ENCODE peak calls at places on chromosomes 6 and 20, in ten cellular contexts. One of them, this sample, is unnamed.

GRCh38 chr20:13677241-13677640 is 38.5 kb upstream of the TASP1 start:
- DNase-seq in fibroblast of mammary gland: no peak
- DNase-seq in T47D: no peak
- DNase-seq in Caco-2: no peak
- DNase-seq in M059J: no peak
- DNase-seq in NCI-H2081: no peak
- DNase-seq in heart right ventricle: no peak
- DNase-seq in body of pancreas: no peak
- DNase-seq in psoas muscle: no peak
- DNase-seq in D721Med: no peak
- DNase-seq in this sample: no peak

GRCh38 chr6:42960243-42961019 is at the start of gene GNMT:
- DNase-seq in fibroblast of mammary gland: no peak
- DNase-seq in T47D: peak
- DNase-seq in Caco-2: peak
- DNase-seq in M059J: peak
- DNase-seq in NCI-H2081: peak
- DNase-seq in heart right ventricle: peak
- DNase-seq in body of pancreas: peak
- DNase-seq in psoas muscle: peak
- DNase-seq in D721Med: no peak
- DNase-seq in this sample: peak

GRCh38 chr6:1122083-1122482 is 189.8 kb upstream of the FOXQ1 start:
- DNase-seq in fibroblast of mammary gland: no peak
- DNase-seq in T47D: no peak
- DNase-seq in Caco-2: no peak
- DNase-seq in M059J: no peak
- DNase-seq in NCI-H2081: no peak
- DNase-seq in heart right ventricle: no peak
- DNase-seq in body of pancreas: no peak
- DNase-seq in psoas muscle: no peak
- DNase-seq in D721Med: no peak
- DNase-seq in this sample: no peak

GRCh38 chr20:55714082-55714481 is 291.2 kb downstream of the CBLN4 start:
- DNase-seq in fibroblast of mammary gland: no peak
- DNase-seq in T47D: no peak
- DNase-seq in Caco-2: no peak
- DNase-seq in M059J: no peak
- DNase-seq in NCI-H2081: no peak
- DNase-seq in heart right ventricle: no peak
- DNase-seq in body of pancreas: no peak
- DNase-seq in psoas muscle: no peak
- DNase-seq in D721Med: no peak
- DNase-seq in this sample: no peak

GRCh38 chr20:10984899-10985298 is 311.1 kb upstream of the JAG1 start:
- DNase-seq in fibroblast of mammary gland: no peak
- DNase-seq in T47D: no peak
- DNase-seq in Caco-2: no peak
- DNase-seq in M059J: no peak
- DNase-seq in NCI-H2081: no peak
- DNase-seq in heart right ventricle: no peak
- DNase-seq in body of pancreas: no peak
- DNase-seq in psoas muscle: no peak
- DNase-seq in D721Med: no peak
- DNase-seq in this sample: no peak

GRCh38 chr6:144986271-144986670 is 701.1 kb downstream of the UTRN start:
- DNase-seq in fibroblast of mammary gland: no peak
- DNase-seq in T47D: no peak
- DNase-seq in Caco-2: no peak
- DNase-seq in M059J: no peak
- DNase-seq in NCI-H2081: no peak
- DNase-seq in heart right ventricle: no peak
- DNase-seq in body of pancreas: no peak
- DNase-seq in psoas muscle: no peak
- DNase-seq in D721Med: no peak
- DNase-seq in this sample: no peak

GRCh38 chr6:151497935-151498726 is 4.3 kb downstream of the CCDC170 start:
- DNase-seq in fibroblast of mammary gland: peak
- DNase-seq in T47D: no peak
- DNase-seq in Caco-2: no peak
- DNase-seq in M059J: no peak
- DNase-seq in NCI-H2081: no peak
- DNase-seq in heart right ventricle: no peak
- DNase-seq in body of pancreas: no peak
- DNase-seq in psoas muscle: no peak
- DNase-seq in D721Med: no peak
- DNase-seq in this sample: no peak

GRCh38 chr20:21234816-21235215 is 68.3 kb upstream of the XRN2 start:
- DNase-seq in fibroblast of mammary gland: no peak
- DNase-seq in T47D: no peak
- DNase-seq in Caco-2: no peak
- DNase-seq in M059J: no peak
- DNase-seq in NCI-H2081: peak
- DNase-seq in heart right ventricle: no peak
- DNase-seq in body of pancreas: no peak
- DNase-seq in psoas muscle: no peak
- DNase-seq in D721Med: no peak
- DNase-seq in this sample: no peak

GRCh38 chr6:169953686-169954085 is 202.3 kb downstream of the ERMARD start:
- DNase-seq in fibroblast of mammary gland: no peak
- DNase-seq in T47D: no peak
- DNase-seq in Caco-2: no peak
- DNase-seq in M059J: no peak
- DNase-seq in NCI-H2081: no peak
- DNase-seq in heart right ventricle: no peak
- DNase-seq in body of pancreas: no peak
- DNase-seq in psoas muscle: no peak
- DNase-seq in D721Med: no peak
- DNase-seq in this sample: no peak

GRCh38 chr6:90274481-90275030 is 22.1 kb downstream of the BACH2 start:
- DNase-seq in fibroblast of mammary gland: no peak
- DNase-seq in T47D: no peak
- DNase-seq in Caco-2: no peak
- DNase-seq in M059J: no peak
- DNase-seq in NCI-H2081: no peak
- DNase-seq in heart right ventricle: no peak
- DNase-seq in body of pancreas: no peak
- DNase-seq in psoas muscle: no peak
- DNase-seq in D721Med: no peak
- DNase-seq in this sample: peak

GRCh38 chr6:27512525-27512924 is 39.6 kb upstream of the ZNF184 start:
- DNase-seq in fibroblast of mammary gland: no peak
- DNase-seq in T47D: no peak
- DNase-seq in Caco-2: no peak
- DNase-seq in M059J: no peak
- DNase-seq in NCI-H2081: no peak
- DNase-seq in heart right ventricle: no peak
- DNase-seq in body of pancreas: no peak
- DNase-seq in psoas muscle: no peak
- DNase-seq in D721Med: no peak
- DNase-seq in this sample: no peak

GRCh38 chr6:101110814-101111213 is 229.7 kb upstream of the ASCC3 start:
- DNase-seq in fibroblast of mammary gland: peak
- DNase-seq in T47D: no peak
- DNase-seq in Caco-2: no peak
- DNase-seq in M059J: no peak
- DNase-seq in NCI-H2081: no peak
- DNase-seq in heart right ventricle: no peak
- DNase-seq in body of pancreas: no peak
- DNase-seq in psoas muscle: no peak
- DNase-seq in D721Med: no peak
- DNase-seq in this sample: no peak

GRCh38 chr20:9051508-9051907 is 17.4 kb upstream of the PLCB4 start:
- DNase-seq in fibroblast of mammary gland: peak
- DNase-seq in T47D: no peak
- DNase-seq in Caco-2: no peak
- DNase-seq in M059J: peak
- DNase-seq in NCI-H2081: no peak
- DNase-seq in heart right ventricle: no peak
- DNase-seq in body of pancreas: no peak
- DNase-seq in psoas muscle: no peak
- DNase-seq in D721Med: no peak
- DNase-seq in this sample: no peak

GRCh38 chr6:39625209-39625608 is 100.0 kb downstream of the KIF6 start:
- DNase-seq in fibroblast of mammary gland: no peak
- DNase-seq in T47D: no peak
- DNase-seq in Caco-2: no peak
- DNase-seq in M059J: no peak
- DNase-seq in NCI-H2081: no peak
- DNase-seq in heart right ventricle: no peak
- DNase-seq in body of pancreas: no peak
- DNase-seq in psoas muscle: no peak
- DNase-seq in D721Med: no peak
- DNase-seq in this sample: no peak

GRCh38 chr20:33251496-33251895 is 15.7 kb downstream of the BPIFA1 start:
- DNase-seq in fibroblast of mammary gland: no peak
- DNase-seq in T47D: no peak
- DNase-seq in Caco-2: no peak
- DNase-seq in M059J: no peak
- DNase-seq in NCI-H2081: peak
- DNase-seq in heart right ventricle: no peak
- DNase-seq in body of pancreas: no peak
- DNase-seq in psoas muscle: no peak
- DNase-seq in D721Med: no peak
- DNase-seq in this sample: no peak

GRCh38 chr6:158377866-158378265 is 65.6 kb downstream of the TULP4 start:
- DNase-seq in fibroblast of mammary gland: peak
- DNase-seq in T47D: no peak
- DNase-seq in Caco-2: no peak
- DNase-seq in M059J: peak
- DNase-seq in NCI-H2081: no peak
- DNase-seq in heart right ventricle: no peak
- DNase-seq in body of pancreas: no peak
- DNase-seq in psoas muscle: no peak
- DNase-seq in D721Med: no peak
- DNase-seq in this sample: no peak

GRCh38 chr6:158819213-158819976 is at the start of gene EZR:
- DNase-seq in fibroblast of mammary gland: peak
- DNase-seq in T47D: peak
- DNase-seq in Caco-2: peak
- DNase-seq in M059J: peak
- DNase-seq in NCI-H2081: peak
- DNase-seq in heart right ventricle: peak
- DNase-seq in body of pancreas: peak
- DNase-seq in psoas muscle: peak
- DNase-seq in D721Med: peak
- DNase-seq in this sample: peak

GRCh38 chr20:14801591-14802325 is 464.3 kb upstream of the FLRT3 start:
- DNase-seq in fibroblast of mammary gland: no peak
- DNase-seq in T47D: no peak
- DNase-seq in Caco-2: no peak
- DNase-seq in M059J: no peak
- DNase-seq in NCI-H2081: no peak
- DNase-seq in heart right ventricle: no peak
- DNase-seq in body of pancreas: no peak
- DNase-seq in psoas muscle: no peak
- DNase-seq in D721Med: no peak
- DNase-seq in this sample: no peak

GRCh38 chr6:139013185-139013800 is 15.3 kb upstream of the ABRACL start:
- DNase-seq in fibroblast of mammary gland: no peak
- DNase-seq in T47D: no peak
- DNase-seq in Caco-2: no peak
- DNase-seq in M059J: no peak
- DNase-seq in NCI-H2081: no peak
- DNase-seq in heart right ventricle: no peak
- DNase-seq in body of pancreas: no peak
- DNase-seq in psoas muscle: no peak
- DNase-seq in D721Med: no peak
- DNase-seq in this sample: no peak

GRCh38 chr6:111480988-111481830 is 1.8 kb downstream of the REV3L start:
- DNase-seq in fibroblast of mammary gland: peak
- DNase-seq in T47D: no peak
- DNase-seq in Caco-2: no peak
- DNase-seq in M059J: no peak
- DNase-seq in NCI-H2081: peak
- DNase-seq in heart right ventricle: no peak
- DNase-seq in body of pancreas: no peak
- DNase-seq in psoas muscle: no peak
- DNase-seq in D721Med: no peak
- DNase-seq in this sample: no peak

GRCh38 chr20:56656632-56657031 is 27.5 kb downstream of the TFAP2C start:
- DNase-seq in fibroblast of mammary gland: peak
- DNase-seq in T47D: no peak
- DNase-seq in Caco-2: no peak
- DNase-seq in M059J: no peak
- DNase-seq in NCI-H2081: no peak
- DNase-seq in heart right ventricle: no peak
- DNase-seq in body of pancreas: no peak
- DNase-seq in psoas muscle: no peak
- DNase-seq in D721Med: no peak
- DNase-seq in this sample: no peak

GRCh38 chr6:162736933-162737332 is 9.2 kb downstream of the PACRG start:
- DNase-seq in fibroblast of mammary gland: no peak
- DNase-seq in T47D: no peak
- DNase-seq in Caco-2: no peak
- DNase-seq in M059J: no peak
- DNase-seq in NCI-H2081: no peak
- DNase-seq in heart right ventricle: no peak
- DNase-seq in body of pancreas: no peak
- DNase-seq in psoas muscle: no peak
- DNase-seq in D721Med: no peak
- DNase-seq in this sample: no peak

GRCh38 chr6:11009353-11009752 is 34.8 kb downstream of the ELOVL2 start:
- DNase-seq in fibroblast of mammary gland: peak
- DNase-seq in T47D: no peak
- DNase-seq in Caco-2: no peak
- DNase-seq in M059J: peak
- DNase-seq in NCI-H2081: no peak
- DNase-seq in heart right ventricle: no peak
- DNase-seq in body of pancreas: no peak
- DNase-seq in psoas muscle: no peak
- DNase-seq in D721Med: no peak
- DNase-seq in this sample: no peak

GRCh38 chr6:130293800-130294199 is 71.0 kb upstream of the SAMD3 start:
- DNase-seq in fibroblast of mammary gland: peak
- DNase-seq in T47D: peak
- DNase-seq in Caco-2: peak
- DNase-seq in M059J: peak
- DNase-seq in NCI-H2081: no peak
- DNase-seq in heart right ventricle: no peak
- DNase-seq in body of pancreas: no peak
- DNase-seq in psoas muscle: no peak
- DNase-seq in D721Med: peak
- DNase-seq in this sample: peak

GRCh38 chr6:43992126-43992663 is 135.1 kb downstream of the MRPL14 start:
- DNase-seq in fibroblast of mammary gland: no peak
- DNase-seq in T47D: no peak
- DNase-seq in Caco-2: no peak
- DNase-seq in M059J: no peak
- DNase-seq in NCI-H2081: no peak
- DNase-seq in heart right ventricle: no peak
- DNase-seq in body of pancreas: no peak
- DNase-seq in psoas muscle: no peak
- DNase-seq in D721Med: no peak
- DNase-seq in this sample: no peak

GRCh38 chr6:54493138-54493537 is 184.9 kb downstream of the TINAG start:
- DNase-seq in fibroblast of mammary gland: peak
- DNase-seq in T47D: no peak
- DNase-seq in Caco-2: no peak
- DNase-seq in M059J: peak
- DNase-seq in NCI-H2081: no peak
- DNase-seq in heart right ventricle: no peak
- DNase-seq in body of pancreas: no peak
- DNase-seq in psoas muscle: no peak
- DNase-seq in D721Med: no peak
- DNase-seq in this sample: no peak

GRCh38 chr20:62387993-62388635 is 1.2 kb downstream of the RPS21 start:
- DNase-seq in fibroblast of mammary gland: peak
- DNase-seq in T47D: no peak
- DNase-seq in Caco-2: no peak
- DNase-seq in M059J: no peak
- DNase-seq in NCI-H2081: no peak
- DNase-seq in heart right ventricle: no peak
- DNase-seq in body of pancreas: no peak
- DNase-seq in psoas muscle: no peak
- DNase-seq in D721Med: no peak
- DNase-seq in this sample: no peak

GRCh38 chr6:128511518-128511917 is 8.9 kb downstream of the PTPRK start:
- DNase-seq in fibroblast of mammary gland: peak
- DNase-seq in T47D: no peak
- DNase-seq in Caco-2: no peak
- DNase-seq in M059J: peak
- DNase-seq in NCI-H2081: no peak
- DNase-seq in heart right ventricle: no peak
- DNase-seq in body of pancreas: no peak
- DNase-seq in psoas muscle: no peak
- DNase-seq in D721Med: no peak
- DNase-seq in this sample: no peak